ENCODE peak calls at places on chromosomes 12 and 14, in four cellular contexts. F, N, W and H are unnamed samples. For H3K4me1, the result is how much of the 10 kb centered on the place peaks cover.

GRCh38 chr14:54173782-54174181 is 217.2 kb upstream of the BMP4 start:
- DNase-seq in N (no peak), F (no peak), W (no peak), H (no peak)

GRCh38 chr12:2168808-2169207 is 116.0 kb downstream of the CACNA1C start:
- DNase-seq in F (no peak), N (no peak), W (no peak), H (no peak)

GRCh38 chr14:84519836-84520235 is 1010.1 kb upstream of the FLRT2 start:
- DNase-seq in F (no peak), N (no peak), W (no peak), H (no peak)

GRCh38 chr12:132194056-132194455 is 49.8 kb downstream of the NOC4L start:
- DNase-seq in N (no peak), F (no peak), W (no peak), H (no peak)

GRCh38 chr12:79016181-79016580 is 151.6 kb downstream of the SYT1 start:
- DNase-seq in W (no peak), N (no peak), F (no peak), H (no peak)

GRCh38 chr12:16913832-16914490 is 308.0 kb upstream of the LMO3 start:
- DNase-seq in F (no peak), N (no peak), W (no peak), H (no peak)

GRCh38 chr12:99600388-99600787 is 47.2 kb upstream of the GARIN6 start:
- DNase-seq in F (no peak), N (no peak), W (no peak), H (no peak)

GRCh38 chr12:77120156-77120555 is 54.8 kb upstream of the E2F7 start:
- DNase-seq in F (no peak), W (no peak), N (no peak), H (no peak)

GRCh38 chr12:26831959-26832816 is 806 bp downstream of the ITPR2 start:
- DNase-seq in N (peak), F (peak), W (peak), H (peak)

GRCh38 chr14:61355892-61356325 is 34.5 kb downstream of the PRKCH start:
- DNase-seq in W (no peak), F (peak), N (peak), H (peak)

GRCh38 chr12:38886064-38886463 is 19.3 kb downstream of the CPNE8 start:
- DNase-seq in N (no peak), W (no peak), F (no peak), H (no peak)

GRCh38 chr14:52551696-52552062 is 626 bp downstream of the TXNDC16 start:
- DNase-seq in F (no peak), W (no peak), N (no peak), H (no peak)

GRCh38 chr12:6416596-6416995 is 28.2 kb upstream of the CD27 start:
- DNase-seq in F (peak), W (no peak), N (no peak), H (no peak)

GRCh38 chr12:70637286-70637685 is at the start of gene PTPRB:
- DNase-seq in W (no peak), N (no peak), F (no peak), H (no peak)

GRCh38 chr14:96351986-96352385 is 11.2 kb downstream of the ATG2B start:
- DNase-seq in F (no peak), N (no peak), W (no peak), H (no peak)

GRCh38 chr12:1812650-1813302 is 7.6 kb upstream of the LRTM2 start:
- DNase-seq in F (no peak), N (no peak), W (peak), H (no peak)

GRCh38 chr14:41817626-41818025 is 210.9 kb downstream of the LRFN5 start:
- DNase-seq in W (no peak), F (no peak), N (no peak), H (no peak)

GRCh38 chr14:69695664-69696527 is 71.0 kb upstream of the SRSF5 start:
- DNase-seq in N (no peak), W (no peak), F (no peak), H (no peak)

GRCh38 chr14:56482306-56482705 is 97.3 kb upstream of the TMEM260 start:
- DNase-seq in N (no peak), F (no peak), W (no peak), H (no peak)

GRCh38 chr14:61526405-61527312 is 168.7 kb upstream of the HIF1A start:
- DNase-seq in F (no peak), W (peak), N (no peak), H (no peak)

GRCh38 chr12:48122065-48122834 is 3.1 kb downstream of the PFKM start:
- DNase-seq in N (no peak), W (no peak), F (no peak), H (peak)

GRCh38 chr12:94686834-94687628 is 36.7 kb upstream of the TMCC3 start:
- DNase-seq in W (no peak), F (no peak), N (no peak), H (no peak)

GRCh38 chr14:75176142-75176820 is at the start of gene TMED10:
- DNase-seq in F (peak), W (peak), N (peak), H (peak)
- H3K4me3 ChIP-seq in F (peak), W (peak), N (peak), H (peak)

GRCh38 chr12:108837239-108837638 is 20.1 kb downstream of the SSH1 start:
- DNase-seq in W (no peak), N (no peak), F (no peak), H (no peak)
- H3K4me1 ChIP-seq in W (half or more), N (under half), F (under half), H (half or more)

GRCh38 chr14:23181453-23181852 is 2.0 kb downstream of the SLC7A8 start:
- DNase-seq in N (no peak), F (no peak), W (no peak), H (no peak)

GRCh38 chr14:23181946-23182345 is 1.5 kb downstream of the SLC7A8 start:
- DNase-seq in W (no peak), F (no peak), N (no peak), H (no peak)

GRCh38 chr14:23183479-23183878 is at the start of gene SLC7A8:
- DNase-seq in W (peak), F (peak), N (no peak), H (peak)

GRCh38 chr14:23182372-23183014 is 967 bp downstream of the SLC7A8 start:
- DNase-seq in W (peak), F (no peak), N (no peak), H (no peak)

GRCh38 chr14:23183076-23183475 is 384 bp downstream of the SLC7A8 start:
- DNase-seq in F (no peak), W (no peak), N (no peak), H (no peak)
- H3K4me3 ChIP-seq in F (peak), W (peak), N (peak), H (peak)

GRCh38 chr12:43737646-43738045 is 20.9 kb downstream of the PUS7L start:
- DNase-seq in W (no peak), N (no peak), F (no peak), H (no peak)
- H3K4me1 ChIP-seq in W (under half), N (under half), F (under half), H (under half)

GRCh38 chr14:89953602-89954001 is 928 bp downstream of the EFCAB11 start:
- DNase-seq in N (no peak), W (no peak), F (no peak), H (no peak)
- H3K4me3 ChIP-seq in N (no peak), W (peak), F (no peak), H (no peak)

DNA sequence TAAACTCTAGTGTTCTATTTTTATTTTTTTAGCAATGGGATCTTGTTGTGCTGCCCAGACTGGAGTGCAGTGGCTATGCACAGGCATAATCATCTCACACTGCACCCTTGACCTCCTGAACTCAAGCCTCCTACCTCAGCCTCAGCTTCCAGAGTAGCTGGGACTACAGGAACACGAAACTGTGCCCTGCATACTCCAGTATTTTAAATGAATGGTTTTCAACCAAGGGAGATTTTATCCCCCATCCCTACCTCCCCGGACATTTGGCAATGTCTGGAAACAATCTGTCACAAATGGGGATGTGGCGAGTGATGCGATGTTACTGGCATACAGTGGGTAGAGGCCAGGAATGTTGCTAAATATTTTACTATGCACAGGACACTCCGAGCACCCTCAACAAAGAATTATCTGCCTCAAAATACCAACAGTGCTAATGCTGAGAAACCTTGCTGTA is 2.1 kb downstream of the CBX5 start:
- DNase-seq in F (no peak), N (no peak), W (no peak), H (no peak)
- H3K4me1 ChIP-seq in F (under half), N (under half), W (under half), H (under half)

DNA sequence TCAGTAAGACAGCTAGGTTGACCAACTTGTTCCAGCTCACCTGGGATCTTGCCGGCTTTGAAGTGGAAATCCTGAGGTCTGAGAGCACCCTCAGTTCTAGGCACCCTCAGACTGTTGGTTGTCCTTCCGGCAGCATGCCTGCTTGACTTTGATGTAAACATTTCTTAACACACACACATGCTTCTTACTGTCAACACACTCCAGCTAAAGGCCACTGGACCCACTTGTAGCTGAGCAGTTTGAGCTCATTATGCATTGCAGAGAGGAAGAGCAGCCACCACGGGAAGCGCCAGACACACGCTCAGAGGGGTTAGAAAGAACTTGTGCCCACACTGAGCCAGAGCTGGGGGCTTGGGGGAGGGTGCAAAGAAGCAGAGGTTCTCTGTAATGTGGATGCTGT is 55.8 kb downstream of the TNFAIP2 start:
- DNase-seq in F (no peak), W (no peak), N (no peak), H (no peak)
- H3K4me3 ChIP-seq in F (no peak), W (no peak), N (no peak), H (no peak)

GRCh38 chr14:73749706-73750105 is 35.5 kb upstream of the PNMA1 start:
- DNase-seq in F (no peak), N (no peak), W (no peak), H (no peak)
- H3K4me1 ChIP-seq in F (under half), N (half or more), W (half or more), H (half or more)

GRCh38 chr12:10226740-10227139 is 14.1 kb downstream of the GABARAPL1 start:
- DNase-seq in N (no peak), F (no peak), W (no peak), H (no peak)
- H3K4me3 ChIP-seq in N (no peak), F (no peak), W (no peak), H (no peak)